ENCODE peak calls at places on chromosomes 6 and 20, in five cellular contexts. K is SJSA1, A is Kasumi-1, C is T-helper 17 cell, V is T1000. H is an unnamed sample.

GRCh38 chr20:25090492-25091429 is 8.8 kb upstream of the VSX1 start:
- DNase-seq in C (peak; percentile 55), K (no peak), V (no peak), A (no peak), H (peak; percentile 35)

GRCh38 chr20:4813076-4813838 is 91.5 kb downstream of the PRND start:
- DNase-seq in C (no peak), K (no peak), V (no peak), A (peak; percentile 25), H (no peak)

GRCh38 chr6:92354270-92354831 is 1065.0 kb downstream of the EPHA7 start:
- DNase-seq in C (no peak), A (no peak), V (no peak), K (no peak), H (no peak)

GRCh38 chr6:13194852-13195251 is 133.5 kb downstream of the TBC1D7 start:
- DNase-seq in K (peak; percentile 22), A (peak; percentile 54), V (no peak), C (no peak), H (no peak)

GRCh38 chr20:58102744-58103516 is 125.5 kb downstream of the ANKRD60 start:
- DNase-seq in K (no peak), A (no peak), V (no peak), C (no peak), H (no peak)

GRCh38 chr6:124924333-124924759 is 37.9 kb upstream of the RNF217 start:
- DNase-seq in V (no peak), C (no peak), A (no peak), K (peak; percentile 4), H (no peak)

GRCh38 chr6:127570739-127571389 is 6.1 kb upstream of the C6orf58 start:
- DNase-seq in K (no peak), C (no peak), A (no peak), V (no peak), H (no peak)

GRCh38 chr20:33878583-33878982 is 67.4 kb downstream of the CHMP4B start:
- DNase-seq in A (no peak), V (no peak), K (no peak), C (no peak), H (no peak)

GRCh38 chr6:45438849-45439406 is 61.2 kb upstream of the SUPT3H start:
- DNase-seq in C (no peak), A (peak; percentile 34), K (peak; percentile 88), V (peak; percentile 22), H (no peak)

GRCh38 chr6:86357877-86358276 is 579.5 kb upstream of the HTR1E start:
- DNase-seq in V (no peak), A (no peak), K (no peak), C (no peak), H (no peak)

H was measured in effector CD8-positive, alpha-beta T cell.